ENCODE peak calls at places on chromosome 22, in five cellular contexts. R is cardiac fibroblast; C is A673; O is activated CD8-positive, alpha-beta memory T cell treated with anti-CD3 and anti-CD28 coated beads, Interleukin-2, amount 50 U/mL, for 48 hours; X is activated CD4-positive, alpha-beta T cell treated with anti-CD3 and anti-CD28 coated beads, Interleukin-2, amount 50 U/mL, for 1 hour. S is an unnamed sample.

GRCh38 chr22:25081409-25081824 is 118.2 kb upstream of the CRYBB3 start:
- DNase-seq in X (peak; percentile 49), C (peak; percentile 47), R (peak; percentile 47), O (no peak), S (peak; percentile 42)

GRCh38 chr22:44363980-44364749 is 51.4 kb upstream of the SHISAL1 start:
- DNase-seq in C (no peak), X (no peak), R (no peak), O (no peak), S (no peak)

GRCh38 chr22:22071455-22071854 is 88.9 kb upstream of the TOP3B start:
- DNase-seq in X (no peak), O (no peak), C (no peak), R (no peak), S (no peak)

GRCh38 chr22:24685804-24686203 is 82.8 kb downstream of the GGT1 start:
- DNase-seq in R (peak; percentile 28), X (no peak), C (no peak), O (no peak), S (no peak)

GRCh38 chr22:45866398-45867117 is 110.4 kb downstream of the WNT7B start:
- DNase-seq in C (no peak), R (no peak), X (no peak), O (no peak), S (no peak)

GRCh38 chr22:37020192-37020479 is 594 bp downstream of the MPST start:
- DNase-seq in R (peak; percentile 59), O (no peak), C (peak; percentile 63), X (no peak), S (peak; percentile 75)

GRCh38 chr22:21775061-21775460 is 39.5 kb upstream of the YPEL1 start:
- DNase-seq in C (no peak), O (no peak), X (no peak), R (peak; percentile 13), S (no peak)

GRCh38 chr22:36465232-36466021 is 16.0 kb downstream of the TXN2 start:
- DNase-seq in O (no peak), X (no peak), R (peak; percentile 72), C (no peak), S (peak; percentile 94)

GRCh38 chr22:21766933-21767462 is 31.4 kb upstream of the YPEL1 start:
- DNase-seq in R (no peak), O (peak; percentile 78), C (no peak), X (peak; percentile 24), S (no peak)

GRCh38 chr22:23874871-23875270 is 17.2 kb downstream of the SLC2A11 start:
- DNase-seq in X (no peak), O (no peak), C (peak; percentile 43), R (no peak), S (no peak)

GRCh38 chr22:40920526-40920925 is 30.7 kb upstream of the RBX1 start:
- DNase-seq in X (no peak), O (no peak), C (no peak), R (no peak), S (no peak)

GRCh38 chr22:47144076-47144765 is 381.8 kb downstream of the TBC1D22A start:
- DNase-seq in O (no peak), X (no peak), C (no peak), R (no peak), S (no peak)

GRCh38 chr22:29553391-29554224 is at the start of gene THOC5:
- DNase-seq in R (peak; percentile 96), O (peak; percentile 92), C (peak; percentile 98), X (peak; percentile 84), S (peak; percentile 96)

GRCh38 chr22:39349506-39349966 is 255 bp upstream of the SYNGR1 start:
- DNase-seq in O (peak; percentile 66), C (peak; percentile 65), X (no peak), R (no peak), S (no peak)

GRCh38 chr22:20803696-20804324 is 29.9 kb downstream of the SERPIND1 start:
- DNase-seq in R (peak; percentile 52), O (peak; percentile 63), C (peak; percentile 50), X (peak; percentile 25), S (peak; percentile 39)

GRCh38 chr22:43325176-43325575 is 18.0 kb downstream of the SCUBE1 start:
- DNase-seq in R (no peak), X (no peak), C (no peak), O (no peak), S (no peak)

GRCh38 chr22:22086501-22087158 is 104.0 kb upstream of the TOP3B start:
- DNase-seq in O (no peak), R (peak; percentile 10), C (no peak), X (no peak), S (peak; percentile 48)

GRCh38 chr22:46604306-46604690 is 15.9 kb upstream of the GRAMD4 start:
- DNase-seq in X (no peak), R (no peak), O (peak; percentile 81), C (peak; percentile 67), S (no peak)

GRCh38 chr22:44088976-44089570 is 65.0 kb downstream of the PARVB start:
- DNase-seq in O (no peak), X (no peak), R (peak; percentile 17), C (no peak), S (peak; percentile 89)

GRCh38 chr22:24972369-24972768 is 19.9 kb downstream of the KIAA1671 start:
- DNase-seq in O (no peak), X (no peak), C (no peak), R (no peak), S (no peak)

GRCh38 chr22:32561163-32561562 is 86.6 kb downstream of the FBXO7 start:
- DNase-seq in O (no peak), R (no peak), C (no peak), X (no peak), S (peak; percentile 39)

GRCh38 chr22:20060700-20061480 is 19.2 kb upstream of the DGCR8 start:
- DNase-seq in O (no peak), X (no peak), C (no peak), R (no peak), S (no peak)